ENCODE peak calls at places on chromosomes 11 and 22, in eight cellular contexts. Y, U, V, K, B, I, X and O are unnamed samples.

GRCh38 chr11:85685131-85685819 is 720 bp downstream of the CCDC89 start:
- DNase-seq in Y (no peak), U (no peak), V (no peak), K (peak), B (peak), I (peak), X (peak), O (peak)

GRCh38 chr22:31790240-31790639 is 36.4 kb downstream of the DEPDC5 start:
- DNase-seq in Y (no peak), U (no peak), V (no peak), K (no peak), B (no peak), I (no peak), X (no peak), O (no peak)

GRCh38 chr11:72814831-72815618 is 814 bp downstream of the ATG16L2 start:
- DNase-seq in Y (no peak), U (no peak), V (peak), K (peak), B (peak), I (no peak), X (peak), O (no peak)

GRCh38 chr22:41915783-41916493 is 1.1 kb upstream of the SHISA8 start:
- DNase-seq in Y (no peak), U (no peak), V (no peak), K (no peak), B (no peak), I (no peak), X (no peak), O (no peak)

GRCh38 chr11:10646005-10646404 is 47.5 kb downstream of the IRAG1 start:
- DNase-seq in Y (no peak), U (no peak), V (peak), K (no peak), B (no peak), I (no peak), X (no peak), O (peak)

GRCh38 chr11:111565111-111565720 is 24.7 kb downstream of the LAYN start:
- DNase-seq in Y (peak), U (peak), V (peak), K (no peak), B (peak), I (peak), X (peak), O (peak)

GRCh38 chr11:111603633-111604130 is 1.4 kb downstream of the SIK2 start:
- DNase-seq in Y (no peak), U (no peak), V (no peak), K (no peak), B (no peak), I (no peak), X (no peak), O (no peak)

GRCh38 chr11:17414992-17415391 is 26.5 kb upstream of the KCNJ11 start:
- DNase-seq in Y (no peak), U (no peak), V (no peak), K (peak), B (no peak), I (no peak), X (no peak), O (no peak)

GRCh38 chr11:113475160-113475761 is at the start of gene DRD2:
- DNase-seq in Y (no peak), U (no peak), V (peak), K (no peak), B (no peak), I (no peak), X (no peak), O (no peak)

GRCh38 chr11:81010631-81011030 is 1569.8 kb upstream of the TENM4 start:
- DNase-seq in Y (no peak), U (no peak), V (no peak), K (no peak), B (no peak), I (no peak), X (no peak), O (no peak)

GRCh38 chr11:1534682-1535081 is 37.4 kb downstream of the DUSP8 start:
- DNase-seq in Y (no peak), U (no peak), V (no peak), K (no peak), B (no peak), I (no peak), X (no peak), O (no peak)

GRCh38 chr11:116862951-116863350 is 25.5 kb upstream of the APOA1 start:
- DNase-seq in Y (no peak), U (no peak), V (no peak), K (no peak), B (no peak), I (no peak), X (no peak), O (no peak)

DNA sequence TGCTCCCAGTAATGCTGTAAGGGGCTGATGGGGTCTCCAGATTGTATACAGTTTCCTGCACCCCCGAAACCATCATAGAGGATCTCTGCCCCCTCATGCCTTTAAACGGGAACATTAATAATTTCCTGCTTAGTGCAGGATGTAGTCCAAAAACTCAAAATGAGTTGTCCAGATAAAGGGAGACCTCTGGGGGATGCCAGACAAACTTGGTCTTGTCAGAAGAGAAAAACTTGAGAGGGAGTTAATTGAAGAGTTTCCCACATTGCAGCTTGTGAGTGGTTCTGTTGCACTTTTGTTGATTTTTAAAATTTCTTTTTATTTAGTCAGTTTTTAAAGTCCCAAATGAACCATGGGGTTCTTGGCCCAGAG is 132.1 kb downstream of the COMMD9 start:
- DNase-seq in Y (no peak), U (no peak), V (no peak), K (no peak), B (no peak), I (no peak), X (no peak), O (no peak)
- TF ChIP-seq CTCF in Y (no peak), U (no peak), V (no peak), K (no peak), B (no peak), I (no peak), X (no peak), O (no peak)

GRCh38 chr11:57777969-57778317 is 16.3 kb downstream of the CTNND1 start:
- DNase-seq in Y (peak), U (no peak), V (no peak), K (no peak), B (no peak), I (no peak), X (no peak), O (no peak)

GRCh38 chr11:57776577-57776976 is 15.0 kb downstream of the CTNND1 start:
- DNase-seq in Y (no peak), U (no peak), V (no peak), K (no peak), B (no peak), I (no peak), X (no peak), O (no peak)

GRCh38 chr11:57776101-57776511 is 14.5 kb downstream of the CTNND1 start:
- DNase-seq in Y (no peak), U (no peak), V (no peak), K (no peak), B (peak), I (no peak), X (no peak), O (no peak)

GRCh38 chr11:57779275-57779674 is 17.7 kb downstream of the CTNND1 start:
- DNase-seq in Y (no peak), U (peak), V (peak), K (no peak), B (peak), I (no peak), X (no peak), O (peak)

DNA sequence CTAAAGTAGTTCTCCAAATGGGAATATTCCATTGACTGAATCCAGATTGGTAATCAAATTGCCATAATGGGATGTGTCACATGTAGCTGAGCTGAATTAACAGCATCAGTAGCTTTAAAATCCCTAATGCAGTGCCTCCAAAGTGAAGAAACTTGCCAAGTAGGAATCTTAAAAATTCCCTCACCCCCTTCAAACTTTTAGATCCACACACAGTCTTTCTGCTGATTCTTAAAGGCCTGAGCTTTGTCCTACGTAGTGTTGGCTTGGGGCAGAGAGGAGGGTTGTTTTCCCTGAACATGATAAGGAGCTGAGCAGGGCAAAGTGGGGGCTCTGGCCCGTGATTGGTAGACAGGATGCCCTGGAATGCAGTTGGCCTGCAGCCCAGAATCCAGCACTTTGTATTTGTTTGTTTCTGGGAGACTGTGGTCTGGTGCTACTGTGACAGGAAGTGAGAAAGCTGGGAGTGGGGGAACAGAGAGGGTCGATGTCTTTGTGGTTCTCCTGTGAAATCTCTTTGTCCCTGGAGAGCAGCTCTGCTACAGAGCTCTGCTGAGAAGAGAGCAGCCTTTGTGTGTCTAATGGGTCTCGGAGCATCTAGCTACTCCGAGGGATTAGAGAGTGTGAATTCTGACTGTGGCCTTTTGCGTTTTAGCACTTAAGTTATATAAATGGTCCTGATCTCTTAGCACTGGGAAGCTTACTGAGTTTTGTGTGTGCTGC is 16.9 kb downstream of the CTNND1 start:
- DNase-seq in Y (peak), U (peak), V (peak), K (peak), B (peak), I (peak), X (peak), O (peak)
- TF ChIP-seq POLR2A in Y (peak), U (peak), V (no peak), K (no peak), B (peak), I (no peak), X (peak), O (no peak)

GRCh38 chr22:36348760-36349159 is 39.0 kb downstream of the MYH9 start:
- DNase-seq in Y (no peak), U (no peak), V (no peak), K (no peak), B (no peak), I (no peak), X (no peak), O (no peak)
- H3K27ac ChIP-seq in Y (no peak), U (no peak), V (no peak), K (no peak), B (peak), I (peak), X (no peak), O (no peak)

GRCh38 chr11:70306586-70307033 is 36.1 kb downstream of the PPFIA1 start:
- DNase-seq in Y (no peak), U (no peak), V (no peak), K (no peak), B (no peak), I (no peak), X (no peak), O (no peak)
- TF ChIP-seq CTCF in Y (no peak), U (no peak), V (no peak), K (no peak), B (no peak), I (no peak), X (no peak), O (no peak)